ENCODE peak calls at places on chromosomes 3 and 15, in five cellular contexts. W is HCT116, Y is GM23248, U is SK-N-SH, X is MM.1S. C is an unnamed sample.

GRCh38 chr3:65953301-65953812 is 85.4 kb downstream of the MAGI1 start:
- DNase-seq in W (peak), Y (no peak), U (no peak), X (peak), C (peak)

GRCh38 chr3:123314409-123315270 is 112.9 kb downstream of the SEC22A start:
- DNase-seq in W (no peak), Y (no peak), U (no peak), X (no peak), C (peak)

GRCh38 chr3:61015840-61016239 is 235.4 kb downstream of the FHIT start:
- DNase-seq in W (no peak), Y (no peak), U (no peak), X (no peak), C (no peak)

GRCh38 chr15:87080547-87080946 is 1000.9 kb downstream of the AGBL1 start:
- DNase-seq in W (no peak), Y (no peak), U (no peak), X (no peak), C (no peak)

GRCh38 chr3:56468184-56469106 is at the start of gene ERC2:
- DNase-seq in W (no peak), Y (peak), U (peak), X (no peak), C (peak)

GRCh38 chr3:80677796-80678195 is 910.0 kb upstream of the ROBO1 start:
- DNase-seq in W (no peak), Y (peak), U (no peak), X (no peak), C (no peak)

GRCh38 chr15:70830615-70831014 is 23.3 kb downstream of the LARP6 start:
- DNase-seq in W (no peak), Y (no peak), U (no peak), X (no peak), C (no peak)

GRCh38 chr3:156497326-156497725 is 57.6 kb downstream of the SSR3 start:
- DNase-seq in W (no peak), Y (peak), U (no peak), X (no peak), C (no peak)

GRCh38 chr3:56775931-56776461 is 25.8 kb downstream of the ARHGEF3 start:
- DNase-seq in W (no peak), Y (peak), U (no peak), X (no peak), C (no peak)

GRCh38 chr15:96122077-96123027 is 208.1 kb upstream of the NR2F2 start:
- DNase-seq in W (peak), Y (peak), U (no peak), X (no peak), C (no peak)

GRCh38 chr3:8622873-8623725 is 21.5 kb downstream of the SSUH2 start:
- DNase-seq in W (peak), Y (peak), U (peak), X (peak), C (peak)

GRCh38 chr3:190279690-190280089 is 42.6 kb downstream of the CLDN1 start:
- DNase-seq in W (no peak), Y (no peak), U (no peak), X (no peak), C (no peak)

GRCh38 chr15:40182358-40183029 is 21.6 kb downstream of the BUB1B start:
- DNase-seq in W (no peak), Y (no peak), U (no peak), X (no peak), C (no peak)

GRCh38 chr15:32957219-32957618 is 237.3 kb downstream of the FMN1 start:
- DNase-seq in W (no peak), Y (no peak), U (no peak), X (no peak), C (no peak)

GRCh38 chr3:58425782-58426181 is 7.8 kb downstream of the PDHB start:
- DNase-seq in W (no peak), Y (no peak), U (no peak), X (no peak), C (no peak)

GRCh38 chr15:80090879-80091503 is 31.5 kb downstream of the ZFAND6 start:
- DNase-seq in W (no peak), Y (peak), U (no peak), X (peak), C (no peak)

GRCh38 chr15:51382787-51383186 is 41.3 kb downstream of the GLDN start:
- DNase-seq in W (peak), Y (peak), U (peak), X (peak), C (peak)

GRCh38 chr3:114411292-114411691 is 117.5 kb downstream of the TIGIT start:
- DNase-seq in W (no peak), Y (peak), U (no peak), X (no peak), C (no peak)

GRCh38 chr3:84685467-84685866 is 273.3 kb upstream of the CADM2 start:
- DNase-seq in W (no peak), Y (no peak), U (no peak), X (no peak), C (no peak)

GRCh38 chr15:67187351-67187854 is 67.1 kb downstream of the AAGAB start:
- DNase-seq in W (no peak), Y (peak), U (peak), X (no peak), C (no peak)

GRCh38 chr3:15007681-15008141 is 57.4 kb downstream of the MRPS25 start:
- DNase-seq in W (no peak), Y (peak), U (no peak), X (no peak), C (no peak)

GRCh38 chr3:14525685-14526631 is 14.2 kb downstream of the GRIP2 start:
- DNase-seq in W (no peak), Y (peak), U (no peak), X (no peak), C (no peak)

GRCh38 chr3:29144807-29145206 is 136.1 kb upstream of the RBMS3 start:
- DNase-seq in W (no peak), Y (peak), U (peak), X (no peak), C (peak)

GRCh38 chr3:12901631-12902045 is 60.3 kb upstream of the RPL32 start:
- DNase-seq in W (no peak), Y (no peak), U (no peak), X (no peak), C (no peak)

GRCh38 chr3:30146978-30147377 is 459.4 kb upstream of the TGFBR2 start:
- DNase-seq in W (no peak), Y (no peak), U (no peak), X (no peak), C (peak)

GRCh38 chr3:71310595-71311319 is 272.8 kb downstream of the FOXP1 start:
- DNase-seq in W (no peak), Y (peak), U (peak), X (no peak), C (peak)

GRCh38 chr3:160796813-160797164 is 40.8 kb downstream of the PPM1L start:
- DNase-seq in W (no peak), Y (no peak), U (no peak), X (no peak), C (no peak)

GRCh38 chr3:161559177-161559998 is 62.8 kb downstream of the OTOL1 start:
- DNase-seq in W (peak), Y (peak), U (no peak), X (peak), C (peak)

GRCh38 chr3:4587061-4587837 is 94.1 kb downstream of the ITPR1 start:
- DNase-seq in W (no peak), Y (peak), U (no peak), X (no peak), C (no peak)

GRCh38 chr3:69121950-69122349 is 445 bp downstream of the LMOD3 start:
- DNase-seq in W (no peak), Y (no peak), U (no peak), X (no peak), C (no peak)

GRCh38 chr3:69121513-69121912 is 882 bp downstream of the LMOD3 start:
- DNase-seq in W (no peak), Y (no peak), U (no peak), X (no peak), C (no peak)

GRCh38 chr3:69119681-69120080 is 2.7 kb downstream of the LMOD3 start:
- DNase-seq in W (no peak), Y (no peak), U (no peak), X (no peak), C (no peak)

GRCh38 chr3:69120879-69121464 is 1.4 kb downstream of the LMOD3 start:
- DNase-seq in W (peak), Y (peak), U (peak), X (peak), C (peak)

DNA sequence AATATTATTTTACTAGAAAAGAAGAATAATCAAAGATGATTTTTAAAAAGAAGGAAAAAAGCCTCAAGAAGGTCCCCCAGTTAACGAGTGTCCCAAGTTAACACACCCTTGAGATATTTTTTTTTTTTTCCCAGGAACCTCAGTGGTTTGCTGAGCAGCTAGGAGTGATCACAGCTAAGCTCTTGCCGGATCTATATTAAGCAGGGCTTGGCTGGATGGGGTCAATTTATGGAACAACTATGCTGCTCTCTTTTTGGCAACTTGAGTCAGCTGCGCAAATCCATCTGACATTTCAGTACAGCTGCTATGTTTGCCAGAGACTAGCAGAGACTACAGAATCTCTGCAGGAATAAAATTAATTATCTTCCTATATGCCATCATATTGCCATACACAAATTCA is at the start of gene LMOD3:
- DNase-seq in W (no peak), Y (no peak), U (no peak), X (no peak), C (no peak)
- TF ChIP-seq EZH2phosphoT487 in W (no peak), Y (no peak), U (no peak), X (no peak), C (no peak)

DNA sequence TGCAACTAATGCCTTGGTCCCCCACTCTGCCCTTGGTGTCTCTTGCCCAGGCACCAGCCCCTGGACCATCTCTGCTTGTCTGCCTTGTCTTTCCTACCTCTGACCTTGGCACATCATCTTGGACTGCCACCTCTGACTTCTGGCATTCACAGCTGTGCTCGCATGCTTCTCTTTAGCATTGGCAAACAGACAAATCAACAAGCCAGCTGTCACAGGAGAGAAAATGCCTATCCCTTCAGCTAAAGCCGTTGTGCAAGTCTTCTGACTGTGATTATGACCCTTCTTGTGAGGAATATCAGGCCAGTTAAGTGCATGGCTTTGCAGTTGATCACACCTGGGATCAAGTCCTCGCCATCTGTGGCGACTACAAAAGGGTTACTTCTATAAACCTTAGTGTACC is 84.6 kb downstream of the PRICKLE2 start:
- DNase-seq in W (no peak), Y (no peak), U (no peak), X (no peak), C (no peak)
- H3K9ac ChIP-seq in W (no peak), Y (no peak), U (no peak), X (no peak), C (no peak)

DNA sequence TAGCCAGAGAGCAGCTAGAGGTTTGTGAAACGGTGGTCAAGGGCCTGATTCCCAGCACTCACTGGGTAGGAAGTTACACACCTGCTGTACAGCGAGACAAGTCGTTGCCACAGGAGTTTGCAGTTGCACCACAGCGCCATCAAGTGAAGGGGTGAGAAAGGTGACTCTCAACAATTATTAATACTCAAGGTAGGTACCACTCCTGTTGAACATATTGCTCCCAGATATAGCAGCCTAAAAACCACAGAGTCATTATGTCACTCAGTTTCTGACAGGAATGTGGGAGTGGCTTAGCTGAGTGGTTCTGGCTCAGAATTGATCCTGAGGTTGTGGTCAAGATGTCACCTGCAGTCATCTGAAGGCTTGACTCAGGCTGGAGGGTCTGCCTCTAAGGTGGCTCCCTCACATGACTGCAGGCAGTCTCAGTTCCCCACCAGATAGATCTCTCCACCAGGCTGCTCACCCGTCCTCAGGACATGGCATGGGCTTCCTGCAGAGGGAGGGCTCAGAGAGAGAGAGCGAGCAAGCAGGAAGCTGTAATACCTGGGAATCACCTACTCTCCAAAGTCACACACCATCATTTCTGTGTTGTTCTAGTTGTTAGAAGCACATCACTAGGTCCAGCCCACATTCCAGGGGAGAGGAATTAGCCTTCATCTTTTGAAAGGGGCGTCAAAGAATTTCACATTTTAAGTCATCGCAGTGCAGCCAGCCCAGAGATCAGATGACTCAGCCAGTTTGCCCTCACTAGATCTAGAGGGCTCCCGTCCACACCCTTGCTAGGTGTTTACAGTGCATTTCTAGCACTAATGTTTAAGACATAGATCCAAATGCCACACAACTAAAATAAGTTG is 17.0 kb upstream of the ANO10 start:
- DNase-seq in W (peak), Y (peak), U (no peak), X (peak), C (peak)
- H3K27ac ChIP-seq in W (peak), Y (no peak), U (no peak), X (peak), C (no peak)

DNA sequence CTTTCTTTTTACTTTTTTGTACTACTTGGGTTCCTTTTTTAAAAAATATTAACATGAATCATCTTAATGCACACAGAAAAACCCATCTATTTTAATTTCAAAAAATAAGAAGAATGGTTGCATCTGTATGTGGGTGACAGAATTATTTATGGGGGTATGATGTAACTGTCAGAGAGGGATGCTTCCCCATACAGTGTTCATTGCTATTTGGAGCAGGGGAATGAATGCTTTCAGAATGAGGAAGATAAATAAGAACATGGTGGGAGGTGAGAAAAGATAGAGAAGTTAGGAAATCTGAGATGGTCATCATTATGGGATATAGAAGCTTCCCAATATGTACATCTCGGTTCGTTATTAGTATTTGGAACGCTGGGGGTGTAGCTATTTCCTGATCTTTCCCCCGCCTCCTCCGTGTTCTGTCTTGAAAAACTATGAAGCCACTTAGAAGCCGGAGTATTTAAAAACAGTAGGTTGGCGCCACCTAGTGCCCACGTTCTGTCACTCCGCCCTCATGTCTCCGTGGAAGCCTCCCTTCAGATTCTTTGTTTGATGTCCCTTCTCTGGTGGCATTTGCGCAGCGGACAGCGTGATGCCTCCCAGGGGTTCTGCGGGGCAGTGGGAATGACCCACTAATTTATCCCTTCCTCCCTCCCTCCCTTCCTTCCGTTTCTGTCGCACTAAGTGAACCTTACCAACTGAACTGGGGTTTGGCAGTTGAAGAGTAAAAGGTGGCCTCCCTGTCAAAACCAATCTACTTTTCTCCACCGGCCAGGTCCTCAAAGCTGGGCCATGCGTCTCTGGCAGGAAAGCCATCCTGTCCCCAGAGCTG is 184.6 kb downstream of the FEZF2 start:
- DNase-seq in W (peak), Y (peak), U (peak), X (peak), C (peak)
- TF ChIP-seq EZH2phosphoT487 in W (no peak), Y (no peak), U (no peak), X (no peak), C (no peak)

C was measured in neural progenitor cell.